ENCODE peak calls at places on chromosomes 12 and 14, in six cellular contexts. S is HCT116, I is GM23338, W is PC-3, N is hepatocyte, G is neural progenitor cell. K is an unnamed sample.

GRCh38 chr14:75428230-75429104 is 645 bp downstream of the JDP2 start:
- DNase-seq in S (no peak), I (peak; percentile 43), W (no peak), N (peak; percentile 60), G (no peak), K (no peak)

GRCh38 chr12:112140728-112141127 is 15.4 kb downstream of the TRAFD1 start:
- DNase-seq in S (no peak), I (no peak), W (no peak), N (no peak), G (no peak), K (no peak)

GRCh38 chr12:122508163-122508562 is 7.4 kb upstream of the ZCCHC8 start:
- DNase-seq in S (no peak), I (no peak), W (no peak), N (no peak), G (no peak), K (no peak)

GRCh38 chr12:119989619-119990381 is 764 bp downstream of the BICDL1 start:
- DNase-seq in S (no peak), I (peak; percentile 87), W (peak; percentile 83), N (peak; percentile 93), G (peak; percentile 96), K (peak; percentile 61)

GRCh38 chr12:91920276-91920675 is 225.4 kb downstream of the BTG1 start:
- DNase-seq in S (no peak), I (no peak), W (peak; percentile 44), N (no peak), G (no peak), K (no peak)

GRCh38 chr12:120352117-120352516 is 16.8 kb downstream of the MSI1 start:
- DNase-seq in S (no peak), I (no peak), W (peak; percentile 71), N (no peak), G (no peak), K (no peak)

GRCh38 chr12:4268549-4269181 is 4.9 kb upstream of the CCND2 start:
- DNase-seq in S (no peak), I (no peak), W (no peak), N (no peak), G (peak; percentile 31), K (no peak)

GRCh38 chr14:103346286-103346685 is 12.2 kb downstream of the EIF5 start:
- DNase-seq in S (no peak), I (no peak), W (no peak), N (no peak), G (no peak), K (no peak)

GRCh38 chr14:104227806-104228205 is 89.4 kb downstream of the KIF26A start:
- DNase-seq in S (no peak), I (no peak), W (no peak), N (no peak), G (no peak), K (no peak)

GRCh38 chr14:99821519-99822165 is 28.4 kb downstream of the EML1 start:
- DNase-seq in S (no peak), I (no peak), W (peak; percentile 71), N (peak; percentile 52), G (no peak), K (no peak)

GRCh38 chr12:224330-224729 is 10.4 kb upstream of the SLC6A12 start:
- DNase-seq in S (no peak), I (no peak), W (no peak), N (no peak), G (no peak), K (no peak)

GRCh38 chr12:6301721-6302120 is 8.8 kb upstream of the PLEKHG6 start:
- DNase-seq in S (no peak), I (no peak), W (no peak), N (no peak), G (no peak), K (no peak)

GRCh38 chr12:104295954-104296353 is 7.6 kb upstream of the EID3 start:
- DNase-seq in S (no peak), I (no peak), W (no peak), N (no peak), G (no peak), K (no peak)

GRCh38 chr12:1691123-1692007 is 495 bp downstream of the ADIPOR2 start:
- DNase-seq in S (no peak), I (peak; percentile 86), W (peak; percentile 24), N (peak; percentile 67), G (peak; percentile 92), K (peak; percentile 32)

GRCh38 chr12:13472690-13473089 is 276.2 kb downstream of the EMP1 start:
- DNase-seq in S (no peak), I (no peak), W (peak; percentile 41), N (peak; percentile 27), G (no peak), K (peak; percentile 76)

GRCh38 chr14:39034481-39035296 is 68.3 kb downstream of the SEC23A start:
- DNase-seq in S (no peak), I (peak; percentile 64), W (peak; percentile 10), N (peak; percentile 48), G (peak; percentile 69), K (no peak)

GRCh38 chr12:21501258-21502163 is at the start of the genes GOLT1B and RECQL:
- DNase-seq in S (peak; percentile 96), I (peak; percentile 98), W (peak; percentile 95), N (peak; percentile 96), G (peak; percentile 97), K (peak; percentile 98)

GRCh38 chr12:68303850-68304249 is 28.3 kb downstream of the MDM1 start:
- DNase-seq in S (no peak), I (no peak), W (no peak), N (no peak), G (no peak), K (no peak)

GRCh38 chr12:118520954-118521353 is 144.6 kb downstream of the SUDS3 start:
- DNase-seq in S (no peak), I (no peak), W (no peak), N (no peak), G (no peak), K (no peak)
- TF ChIP-seq EZH2phosphoT487 in S (no peak), I (no peak), W (no peak), N (no peak), G (no peak), K (no peak)

GRCh38 chr12:125128380-125128779 is 63.1 kb downstream of the AACS start:
- DNase-seq in S (no peak), I (no peak), W (no peak), N (no peak), G (no peak), K (no peak)

GRCh38 chr12:125125271-125125670 is 60.0 kb downstream of the AACS start:
- DNase-seq in S (no peak), I (no peak), W (peak; percentile 63), N (peak; percentile 36), G (no peak), K (no peak)

GRCh38 chr12:125129592-125130255 is 64.5 kb downstream of the AACS start:
- DNase-seq in S (no peak), I (no peak), W (no peak), N (no peak), G (no peak), K (no peak)

GRCh38 chr12:125131958-125132357 is 66.7 kb downstream of the AACS start:
- DNase-seq in S (no peak), I (no peak), W (no peak), N (no peak), G (no peak), K (no peak)

DNA sequence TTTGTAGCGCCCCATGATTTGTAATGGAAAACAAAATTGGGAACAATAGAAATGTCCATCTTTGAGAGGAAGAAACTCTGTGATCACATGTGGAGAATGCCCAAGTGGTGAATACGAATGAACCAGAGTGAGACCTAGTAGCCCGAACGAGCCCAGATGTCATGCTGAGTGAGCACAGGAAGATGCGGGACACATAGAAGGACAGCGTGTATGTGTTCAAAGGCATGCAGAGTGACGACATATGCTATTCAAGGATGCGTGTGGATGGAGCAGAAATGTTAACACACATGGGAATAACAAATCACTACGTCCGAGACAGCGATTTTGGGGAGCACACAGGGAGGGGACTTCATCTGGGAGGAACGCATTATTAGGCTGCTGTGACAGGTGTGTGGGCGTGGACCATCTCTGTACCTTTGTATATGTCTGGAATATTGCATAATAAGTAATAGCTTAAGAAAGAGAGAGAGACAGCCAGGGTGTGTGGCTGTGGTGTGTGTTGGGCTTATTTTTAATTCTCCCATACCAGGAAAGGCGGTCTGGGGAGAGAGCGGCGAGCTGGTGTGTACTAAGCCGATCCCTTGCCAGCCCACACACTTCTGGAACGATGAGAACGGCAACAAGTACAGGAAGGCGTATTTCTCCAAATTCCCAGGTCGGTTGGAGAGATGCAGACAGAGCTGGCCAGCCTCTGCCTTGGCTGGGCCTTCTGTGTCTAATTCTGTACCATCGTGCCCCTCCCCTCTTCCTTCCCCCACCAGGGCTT is 63.8 kb downstream of the AACS start:
- DNase-seq in S (no peak), I (no peak), W (no peak), N (no peak), G (no peak), K (no peak)
- TF ChIP-seq EZH2phosphoT487 in S (no peak), I (no peak), W (no peak), N (no peak), G (no peak), K (no peak)

GRCh38 chr14:90453401-90453951 is 56.6 kb downstream of the CALM1 start:
- DNase-seq in S (no peak), I (no peak), W (no peak), N (peak; percentile 44), G (no peak), K (no peak)
- TF ChIP-seq EZH2phosphoT487 in S (no peak), I (no peak), W (no peak), N (no peak), G (no peak), K (no peak)

GRCh38 chr12:108825205-108825950 is 32.0 kb downstream of the SSH1 start:
- DNase-seq in S (no peak), I (no peak), W (no peak), N (no peak), G (no peak), K (peak; percentile 50)

GRCh38 chr12:108828774-108829173 is 28.6 kb downstream of the SSH1 start:
- DNase-seq in S (peak; percentile 75), I (no peak), W (no peak), N (no peak), G (no peak), K (no peak)

GRCh38 chr12:108827941-108828340 is 29.4 kb downstream of the SSH1 start:
- DNase-seq in S (no peak), I (no peak), W (no peak), N (no peak), G (no peak), K (no peak)

GRCh38 chr12:108826115-108826806 is 31.1 kb downstream of the SSH1 start:
- DNase-seq in S (no peak), I (no peak), W (no peak), N (peak; percentile 54), G (no peak), K (peak; percentile 29)

DNA sequence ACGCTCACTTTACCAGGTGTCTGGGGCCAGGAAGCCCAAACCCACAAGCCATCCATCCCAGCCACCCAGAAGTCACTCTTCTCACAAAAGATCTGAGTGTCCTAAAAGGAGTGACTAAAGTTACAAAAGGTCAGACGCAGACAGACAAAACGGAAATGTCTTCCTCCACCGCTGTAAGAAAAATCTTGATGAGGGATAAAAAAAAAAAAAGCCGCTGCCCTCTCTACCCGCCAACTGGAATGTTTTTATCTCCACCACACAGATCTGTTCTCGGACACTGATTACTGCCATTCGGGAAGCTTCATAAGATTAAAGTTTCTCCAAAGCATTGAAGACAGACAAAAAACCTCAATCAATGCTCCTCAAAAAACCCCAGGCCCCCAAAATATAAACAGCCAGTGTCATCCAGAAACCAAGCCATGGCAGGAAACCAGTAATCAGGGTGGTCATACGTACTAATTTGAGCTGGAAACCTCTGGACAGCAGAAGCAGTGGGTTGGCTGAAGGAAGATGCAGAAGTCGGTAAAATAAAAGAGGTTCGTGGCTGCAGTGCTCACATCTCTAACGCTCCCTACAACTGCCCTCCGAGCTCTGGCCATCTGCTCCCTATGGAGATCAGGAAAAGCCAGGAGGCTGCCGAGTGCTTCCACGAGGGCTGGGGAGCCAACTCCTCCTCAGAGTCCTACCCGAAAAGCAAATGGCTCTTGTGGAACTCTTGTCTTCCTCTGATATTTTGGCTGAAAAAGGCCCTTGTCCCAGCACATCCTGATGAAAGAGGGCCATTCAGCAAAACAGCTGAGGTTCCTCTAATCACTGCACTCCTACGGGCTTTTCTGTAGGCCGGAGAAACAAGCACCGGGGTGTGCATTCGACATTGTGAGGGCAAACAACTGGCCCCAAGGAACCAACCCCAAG is 30.3 kb downstream of the SSH1 start:
- DNase-seq in S (no peak), I (no peak), W (no peak), N (no peak), G (no peak), K (no peak)
- TF ChIP-seq EZH2phosphoT487 in S (no peak), I (no peak), W (no peak), N (no peak), G (no peak), K (no peak)